ENCODE peak calls at places on chromosomes 5 and 9, in six cellular contexts. One of them, this sample, is unnamed.

GRCh38 chr9:73780916-73781315 is 629.3 kb downstream of the ANXA1 start:
- DNase-seq in breast epithelium: no peak
- DNase-seq in PC-3: peak
- DNase-seq in Peyer's patch: no peak
- DNase-seq in neural progenitor cell: no peak
- DNase-seq in fibroblast of villous mesenchyme: peak
- DNase-seq in this sample: peak

GRCh38 chr5:31731016-31731415 is 92.1 kb downstream of the PDZD2 start:
- DNase-seq in fibroblast of villous mesenchyme: no peak
- DNase-seq in PC-3: no peak
- DNase-seq in breast epithelium: no peak
- DNase-seq in Peyer's patch: no peak
- DNase-seq in neural progenitor cell: no peak
- DNase-seq in this sample: no peak

GRCh38 chr5:87099246-87099914 is 168.3 kb upstream of the RASA1 start:
- DNase-seq in PC-3: peak
- DNase-seq in breast epithelium: no peak
- DNase-seq in fibroblast of villous mesenchyme: no peak
- DNase-seq in Peyer's patch: no peak
- DNase-seq in neural progenitor cell: no peak
- DNase-seq in this sample: no peak

GRCh38 chr5:178458140-178458539 is 132.1 kb downstream of the COL23A1 start:
- DNase-seq in breast epithelium: no peak
- DNase-seq in fibroblast of villous mesenchyme: no peak
- DNase-seq in neural progenitor cell: no peak
- DNase-seq in PC-3: no peak
- DNase-seq in Peyer's patch: peak
- DNase-seq in this sample: no peak

GRCh38 chr9:25703826-25704357 is 25.6 kb upstream of the TUSC1 start:
- DNase-seq in Peyer's patch: no peak
- DNase-seq in fibroblast of villous mesenchyme: no peak
- DNase-seq in neural progenitor cell: no peak
- DNase-seq in breast epithelium: no peak
- DNase-seq in PC-3: no peak
- DNase-seq in this sample: no peak

GRCh38 chr5:143663872-143664271 is 148.1 kb upstream of the HMHB1 start:
- DNase-seq in neural progenitor cell: no peak
- DNase-seq in PC-3: no peak
- DNase-seq in fibroblast of villous mesenchyme: no peak
- DNase-seq in breast epithelium: no peak
- DNase-seq in Peyer's patch: no peak
- DNase-seq in this sample: no peak

GRCh38 chr5:81353189-81353588 is 40.7 kb downstream of the ACOT12 start:
- DNase-seq in Peyer's patch: no peak
- DNase-seq in neural progenitor cell: no peak
- DNase-seq in PC-3: no peak
- DNase-seq in breast epithelium: no peak
- DNase-seq in fibroblast of villous mesenchyme: no peak
- DNase-seq in this sample: no peak

GRCh38 chr5:124278636-124279035 is 467.8 kb downstream of the ZNF608 start:
- DNase-seq in fibroblast of villous mesenchyme: no peak
- DNase-seq in neural progenitor cell: no peak
- DNase-seq in Peyer's patch: no peak
- DNase-seq in PC-3: peak
- DNase-seq in breast epithelium: no peak
- DNase-seq in this sample: no peak

GRCh38 chr9:136760424-136760823 is 2.4 kb upstream of the LCN8 start:
- DNase-seq in neural progenitor cell: no peak
- DNase-seq in breast epithelium: no peak
- DNase-seq in fibroblast of villous mesenchyme: no peak
- DNase-seq in Peyer's patch: no peak
- DNase-seq in PC-3: no peak
- DNase-seq in this sample: no peak

GRCh38 chr5:77022511-77023417 is 7.4 kb upstream of the AGGF1 start:
- DNase-seq in PC-3: no peak
- DNase-seq in fibroblast of villous mesenchyme: no peak
- DNase-seq in Peyer's patch: no peak
- DNase-seq in breast epithelium: no peak
- DNase-seq in neural progenitor cell: no peak
- DNase-seq in this sample: no peak

GRCh38 chr9:120970249-120970648 is 43.7 kb upstream of the TRAF1 start:
- DNase-seq in neural progenitor cell: no peak
- DNase-seq in breast epithelium: no peak
- DNase-seq in PC-3: no peak
- DNase-seq in Peyer's patch: no peak
- DNase-seq in fibroblast of villous mesenchyme: peak
- DNase-seq in this sample: no peak

GRCh38 chr9:98226968-98227367 is 28.5 kb downstream of the TBC1D2 start:
- DNase-seq in PC-3: no peak
- DNase-seq in fibroblast of villous mesenchyme: peak
- DNase-seq in breast epithelium: no peak
- DNase-seq in neural progenitor cell: no peak
- DNase-seq in Peyer's patch: no peak
- DNase-seq in this sample: no peak

GRCh38 chr5:127550652-127551409 is 33.4 kb downstream of the PRRC1 start:
- DNase-seq in Peyer's patch: no peak
- DNase-seq in neural progenitor cell: no peak
- DNase-seq in breast epithelium: no peak
- DNase-seq in fibroblast of villous mesenchyme: no peak
- DNase-seq in PC-3: no peak
- DNase-seq in this sample: no peak

GRCh38 chr9:34254141-34254913 is 74.7 kb downstream of the KIF24 start:
- DNase-seq in breast epithelium: no peak
- DNase-seq in fibroblast of villous mesenchyme: peak
- DNase-seq in Peyer's patch: no peak
- DNase-seq in PC-3: peak
- DNase-seq in neural progenitor cell: no peak
- DNase-seq in this sample: no peak

GRCh38 chr9:108552459-108553040 is 303.2 kb downstream of the ACTL7B start:
- DNase-seq in neural progenitor cell: no peak
- DNase-seq in breast epithelium: peak
- DNase-seq in Peyer's patch: no peak
- DNase-seq in fibroblast of villous mesenchyme: no peak
- DNase-seq in PC-3: peak
- DNase-seq in this sample: peak

GRCh38 chr9:83955985-83956287 is 24.1 kb downstream of the HNRNPK start:
- DNase-seq in PC-3: no peak
- DNase-seq in fibroblast of villous mesenchyme: no peak
- DNase-seq in neural progenitor cell: no peak
- DNase-seq in Peyer's patch: peak
- DNase-seq in breast epithelium: no peak
- DNase-seq in this sample: no peak

GRCh38 chr9:129624168-129624759 is 1.7 kb upstream of the NTMT1 start:
- DNase-seq in Peyer's patch: peak
- DNase-seq in fibroblast of villous mesenchyme: peak
- DNase-seq in PC-3: peak
- DNase-seq in neural progenitor cell: peak
- DNase-seq in breast epithelium: no peak
- DNase-seq in this sample: no peak

GRCh38 chr9:130241198-130241535 is 24.4 kb upstream of the HMCN2 start:
- DNase-seq in fibroblast of villous mesenchyme: no peak
- DNase-seq in Peyer's patch: no peak
- DNase-seq in breast epithelium: no peak
- DNase-seq in PC-3: no peak
- DNase-seq in neural progenitor cell: no peak
- DNase-seq in this sample: no peak

GRCh38 chr9:98821831-98822230 is 14.4 kb downstream of the GALNT12 start:
- DNase-seq in Peyer's patch: no peak
- DNase-seq in neural progenitor cell: no peak
- DNase-seq in PC-3: no peak
- DNase-seq in breast epithelium: no peak
- DNase-seq in fibroblast of villous mesenchyme: no peak
- DNase-seq in this sample: no peak

GRCh38 chr9:134571946-134572914 is 69.4 kb upstream of the COL5A1 start:
- DNase-seq in Peyer's patch: peak
- DNase-seq in fibroblast of villous mesenchyme: no peak
- DNase-seq in PC-3: no peak
- DNase-seq in breast epithelium: no peak
- DNase-seq in neural progenitor cell: no peak
- DNase-seq in this sample: no peak

GRCh38 chr9:38182321-38182720 is 113.3 kb upstream of the SHB start:
- DNase-seq in Peyer's patch: no peak
- DNase-seq in fibroblast of villous mesenchyme: no peak
- DNase-seq in breast epithelium: no peak
- DNase-seq in neural progenitor cell: no peak
- DNase-seq in PC-3: no peak
- DNase-seq in this sample: no peak

GRCh38 chr9:97873877-97874276 is 20.9 kb downstream of the FOXE1 start:
- DNase-seq in Peyer's patch: no peak
- DNase-seq in fibroblast of villous mesenchyme: no peak
- DNase-seq in breast epithelium: no peak
- DNase-seq in PC-3: peak
- DNase-seq in neural progenitor cell: no peak
- DNase-seq in this sample: no peak

GRCh38 chr9:35645736-35646582 is 4.8 kb downstream of the SIT1 start:
- DNase-seq in Peyer's patch: no peak
- DNase-seq in PC-3: peak
- DNase-seq in fibroblast of villous mesenchyme: peak
- DNase-seq in neural progenitor cell: peak
- DNase-seq in breast epithelium: peak
- DNase-seq in this sample: no peak

GRCh38 chr9:127033059-127033458 is 89.4 kb downstream of the ANGPTL2 start:
- DNase-seq in Peyer's patch: no peak
- DNase-seq in fibroblast of villous mesenchyme: no peak
- DNase-seq in PC-3: no peak
- DNase-seq in breast epithelium: no peak
- DNase-seq in neural progenitor cell: no peak
- DNase-seq in this sample: no peak

GRCh38 chr5:154205441-154206117 is 15.0 kb downstream of the GALNT10 start:
- DNase-seq in fibroblast of villous mesenchyme: no peak
- DNase-seq in PC-3: no peak
- DNase-seq in Peyer's patch: no peak
- DNase-seq in breast epithelium: no peak
- DNase-seq in neural progenitor cell: no peak
- DNase-seq in this sample: no peak

GRCh38 chr9:129895376-129896268 is 60.4 kb downstream of the USP20 start:
- DNase-seq in neural progenitor cell: no peak
- DNase-seq in fibroblast of villous mesenchyme: no peak
- DNase-seq in PC-3: no peak
- DNase-seq in Peyer's patch: no peak
- DNase-seq in breast epithelium: no peak
- DNase-seq in this sample: no peak

DNA sequence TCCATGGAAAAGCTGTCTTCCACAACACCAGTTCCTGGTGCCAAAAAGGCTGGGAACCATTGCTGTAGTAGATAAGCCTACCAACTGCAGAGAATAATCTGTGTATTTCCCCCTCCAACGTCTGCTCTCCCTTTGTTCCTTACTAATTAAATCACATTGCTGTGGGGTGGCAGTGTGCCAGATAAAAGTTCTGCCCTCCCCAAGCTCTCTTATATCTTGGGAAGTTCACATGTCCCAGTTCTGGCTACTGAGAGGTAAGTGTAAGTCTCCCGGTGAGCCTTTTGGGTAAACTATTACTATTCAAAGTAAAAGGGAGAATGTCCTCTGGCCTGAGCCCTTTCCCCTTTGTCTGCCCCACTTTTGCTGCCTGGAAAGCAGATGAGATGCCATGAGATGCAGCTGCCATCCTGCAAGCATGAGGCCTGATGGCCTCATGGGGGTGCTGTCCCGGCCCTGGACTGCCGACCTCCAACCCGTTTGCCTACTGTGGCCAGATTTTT is 14.7 kb downstream of the ENC1 start:
- DNase-seq in breast epithelium: no peak
- DNase-seq in Peyer's patch: no peak
- DNase-seq in neural progenitor cell: no peak
- DNase-seq in PC-3: no peak
- DNase-seq in fibroblast of villous mesenchyme: no peak
- DNase-seq in this sample: peak
- TF ChIP-seq CTCF in breast epithelium: no peak
- TF ChIP-seq CTCF in Peyer's patch: peak
- TF ChIP-seq CTCF in neural progenitor cell: peak
- TF ChIP-seq CTCF in PC-3: peak
- TF ChIP-seq CTCF in fibroblast of villous mesenchyme: peak
- TF ChIP-seq CTCF in this sample: peak

DNA sequence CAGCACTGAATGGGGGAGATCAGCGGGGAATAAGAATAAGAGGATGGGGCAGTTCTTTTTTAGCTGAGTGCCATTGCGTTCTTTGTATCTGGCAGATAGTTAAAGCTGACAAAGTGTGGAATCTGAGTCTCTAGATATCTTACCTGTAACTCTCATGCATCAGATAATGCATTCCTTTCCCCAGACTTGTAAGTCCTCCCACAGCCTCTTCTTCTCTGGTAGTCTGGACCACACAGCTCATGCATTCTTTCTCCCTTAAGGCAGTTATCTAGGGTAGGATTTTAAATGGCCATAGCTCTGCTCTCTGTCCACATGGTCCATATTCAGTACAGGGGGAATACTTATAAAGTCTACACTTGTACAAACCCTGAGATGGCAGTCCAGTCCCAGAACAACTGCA is 54.0 kb upstream of the FGF10 start:
- DNase-seq in Peyer's patch: no peak
- DNase-seq in PC-3: no peak
- DNase-seq in breast epithelium: no peak
- DNase-seq in fibroblast of villous mesenchyme: no peak
- DNase-seq in neural progenitor cell: peak
- DNase-seq in this sample: no peak
- H3K4me3 ChIP-seq in Peyer's patch: no peak
- H3K4me3 ChIP-seq in PC-3: no peak
- H3K4me3 ChIP-seq in breast epithelium: no peak
- H3K4me3 ChIP-seq in fibroblast of villous mesenchyme: no peak
- H3K4me3 ChIP-seq in neural progenitor cell: no peak
- H3K4me3 ChIP-seq in this sample: no peak

GRCh38 chr5:161278739-161279660 is 267.5 kb downstream of the GABRB2 start:
- DNase-seq in breast epithelium: no peak
- DNase-seq in Peyer's patch: no peak
- DNase-seq in neural progenitor cell: no peak
- DNase-seq in fibroblast of villous mesenchyme: no peak
- DNase-seq in PC-3: no peak
- DNase-seq in this sample: no peak
- TF ChIP-seq CTCF in breast epithelium: no peak
- TF ChIP-seq CTCF in Peyer's patch: no peak
- TF ChIP-seq CTCF in neural progenitor cell: no peak
- TF ChIP-seq CTCF in fibroblast of villous mesenchyme: no peak
- TF ChIP-seq CTCF in PC-3: no peak
- TF ChIP-seq CTCF in this sample: no peak

DNA sequence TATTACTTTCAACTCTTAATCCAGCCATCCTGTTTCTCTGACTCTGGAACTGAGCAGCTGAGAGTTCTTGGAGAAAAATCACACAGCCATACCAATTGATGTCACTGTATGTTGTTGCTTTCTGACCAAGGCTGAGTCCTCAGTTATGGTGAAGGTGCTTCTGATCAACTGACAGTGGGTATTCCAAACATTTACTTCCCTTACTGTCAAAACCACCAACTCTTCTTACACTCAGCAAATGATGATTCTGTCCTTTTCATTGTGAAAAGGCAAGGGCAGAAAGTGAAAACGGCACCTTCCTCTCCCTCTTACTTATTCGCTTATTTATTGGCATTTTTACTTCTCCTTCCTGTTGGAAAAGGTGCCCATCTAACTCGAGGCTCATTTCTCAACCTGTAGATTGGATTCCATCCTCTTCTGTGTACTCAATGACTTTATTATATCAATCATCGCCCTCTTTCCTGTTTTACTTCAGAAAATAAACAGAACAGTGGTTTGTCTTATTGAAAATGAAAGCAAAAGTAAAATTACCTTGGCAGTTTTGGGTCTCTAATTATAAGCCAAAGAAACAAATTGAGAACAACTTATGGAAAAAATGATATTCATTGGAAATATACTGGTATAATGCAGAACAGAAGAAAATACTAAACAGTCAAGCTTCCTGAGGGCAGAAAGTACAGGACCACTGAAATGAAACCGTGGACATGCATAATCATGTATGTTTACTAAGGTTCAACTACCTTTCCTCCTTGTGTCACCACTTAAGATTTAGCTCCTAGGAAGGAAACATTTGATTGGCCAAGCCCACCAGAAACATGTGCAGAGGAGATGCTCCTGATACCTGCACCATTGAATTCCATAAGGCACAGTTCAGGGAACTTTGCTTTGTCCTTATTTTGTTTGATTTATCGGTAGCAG is 104.5 kb upstream of the CHD1 start:
- DNase-seq in neural progenitor cell: no peak
- DNase-seq in fibroblast of villous mesenchyme: peak
- DNase-seq in PC-3: peak
- DNase-seq in breast epithelium: no peak
- DNase-seq in Peyer's patch: no peak
- DNase-seq in this sample: no peak
- H3K4me3 ChIP-seq in neural progenitor cell: no peak
- H3K4me3 ChIP-seq in fibroblast of villous mesenchyme: peak
- H3K4me3 ChIP-seq in PC-3: peak
- H3K4me3 ChIP-seq in breast epithelium: peak
- H3K4me3 ChIP-seq in Peyer's patch: peak
- H3K4me3 ChIP-seq in this sample: no peak

This sample was measured in retinal pigment epithelial cell.